ENCODE peak calls at places on chromosome 13, in six cellular contexts. One of them, this sample, is unnamed.

GRCh38 chr13:51764184-51765141 is 39.5 kb downstream of the DHRS12 start:
- DNase-seq in colonic mucosa: peak; percentile 50
- DNase-seq in PC-3: peak; percentile 51
- DNase-seq in mesendoderm: no peak
- DNase-seq in A549: peak; percentile 4
- DNase-seq in GM23338: no peak
- DNase-seq in this sample: no peak

GRCh38 chr13:75547917-75548316 is 1.7 kb upstream of the UCHL3 start:
- DNase-seq in mesendoderm: no peak
- DNase-seq in PC-3: no peak
- DNase-seq in GM23338: no peak
- DNase-seq in colonic mucosa: no peak
- DNase-seq in A549: no peak
- DNase-seq in this sample: no peak

GRCh38 chr13:106344318-106344717 is 191.1 kb downstream of the EFNB2 start:
- DNase-seq in colonic mucosa: no peak
- DNase-seq in mesendoderm: no peak
- DNase-seq in A549: no peak
- DNase-seq in GM23338: no peak
- DNase-seq in PC-3: no peak
- DNase-seq in this sample: no peak

GRCh38 chr13:104289400-104289799 is 1223.2 kb upstream of the SLC10A2 start:
- DNase-seq in GM23338: no peak
- DNase-seq in PC-3: peak; percentile 50
- DNase-seq in mesendoderm: no peak
- DNase-seq in A549: no peak
- DNase-seq in colonic mucosa: no peak
- DNase-seq in this sample: no peak

GRCh38 chr13:27027086-27027667 is 144.4 kb downstream of the USP12 start:
- DNase-seq in colonic mucosa: no peak
- DNase-seq in GM23338: no peak
- DNase-seq in A549: no peak
- DNase-seq in mesendoderm: no peak
- DNase-seq in PC-3: no peak
- DNase-seq in this sample: no peak

GRCh38 chr13:66009241-66009640 is 1220.9 kb downstream of the PCDH9 start:
- DNase-seq in mesendoderm: no peak
- DNase-seq in A549: no peak
- DNase-seq in colonic mucosa: no peak
- DNase-seq in PC-3: no peak
- DNase-seq in GM23338: no peak
- DNase-seq in this sample: no peak

GRCh38 chr13:80469841-80470378 is 129.0 kb upstream of the SPRY2 start:
- DNase-seq in colonic mucosa: peak; percentile 25
- DNase-seq in GM23338: no peak
- DNase-seq in mesendoderm: no peak
- DNase-seq in A549: peak; percentile 32
- DNase-seq in PC-3: peak; percentile 72
- DNase-seq in this sample: peak; percentile 59

GRCh38 chr13:33235078-33235477 is 50.5 kb downstream of the STARD13 start:
- DNase-seq in A549: no peak
- DNase-seq in colonic mucosa: no peak
- DNase-seq in PC-3: peak; percentile 27
- DNase-seq in mesendoderm: no peak
- DNase-seq in GM23338: no peak
- DNase-seq in this sample: no peak

GRCh38 chr13:94232956-94233355 is 246.5 kb downstream of the DCT start:
- DNase-seq in mesendoderm: no peak
- DNase-seq in GM23338: no peak
- DNase-seq in colonic mucosa: no peak
- DNase-seq in PC-3: no peak
- DNase-seq in A549: no peak
- DNase-seq in this sample: no peak

GRCh38 chr13:111429064-111429558 is 108.7 kb downstream of the TEX29 start:
- DNase-seq in A549: peak; percentile 48
- DNase-seq in colonic mucosa: peak; percentile 53
- DNase-seq in mesendoderm: peak; percentile 71
- DNase-seq in PC-3: peak; percentile 47
- DNase-seq in GM23338: peak; percentile 81
- DNase-seq in this sample: peak; percentile 52

GRCh38 chr13:110525328-110526319 is 35.9 kb downstream of the RAB20 start:
- DNase-seq in GM23338: no peak
- DNase-seq in PC-3: no peak
- DNase-seq in colonic mucosa: peak; percentile 62
- DNase-seq in A549: no peak
- DNase-seq in mesendoderm: no peak
- DNase-seq in this sample: no peak

GRCh38 chr13:110636701-110637201 is 21.4 kb downstream of the NAXD start:
- DNase-seq in PC-3: no peak
- DNase-seq in mesendoderm: no peak
- DNase-seq in GM23338: no peak
- DNase-seq in colonic mucosa: no peak
- DNase-seq in A549: no peak
- DNase-seq in this sample: no peak

GRCh38 chr13:79647518-79647917 is 166.6 kb downstream of the NDFIP2 start:
- DNase-seq in A549: no peak
- DNase-seq in PC-3: peak; percentile 7
- DNase-seq in mesendoderm: no peak
- DNase-seq in colonic mucosa: no peak
- DNase-seq in GM23338: no peak
- DNase-seq in this sample: no peak

GRCh38 chr13:100789968-100790367 is 115.4 kb upstream of the TMTC4 start:
- DNase-seq in PC-3: no peak
- DNase-seq in GM23338: no peak
- DNase-seq in colonic mucosa: no peak
- DNase-seq in mesendoderm: no peak
- DNase-seq in A549: no peak
- DNase-seq in this sample: no peak

GRCh38 chr13:110536006-110536693 is 25.4 kb downstream of the RAB20 start:
- DNase-seq in mesendoderm: no peak
- DNase-seq in A549: no peak
- DNase-seq in colonic mucosa: no peak
- DNase-seq in PC-3: no peak
- DNase-seq in GM23338: no peak
- DNase-seq in this sample: peak; percentile 61

GRCh38 chr13:93172109-93172508 is 54.5 kb upstream of the GPC6 start:
- DNase-seq in PC-3: no peak
- DNase-seq in GM23338: peak; percentile 49
- DNase-seq in colonic mucosa: no peak
- DNase-seq in mesendoderm: peak; percentile 17
- DNase-seq in A549: no peak
- DNase-seq in this sample: no peak

GRCh38 chr13:90447735-90448103 is 899.8 kb upstream of the MIR17HG start:
- DNase-seq in colonic mucosa: no peak
- DNase-seq in mesendoderm: peak; percentile 91
- DNase-seq in GM23338: peak; percentile 44
- DNase-seq in PC-3: peak; percentile 64
- DNase-seq in A549: no peak
- DNase-seq in this sample: no peak

GRCh38 chr13:55439450-55439849 is 1701.3 kb upstream of the PRR20A start:
- DNase-seq in mesendoderm: peak; percentile 63
- DNase-seq in PC-3: no peak
- DNase-seq in GM23338: peak; percentile 11
- DNase-seq in colonic mucosa: no peak
- DNase-seq in A549: no peak
- DNase-seq in this sample: no peak

GRCh38 chr13:35978607-35979316 is 152.4 kb downstream of the DCLK1 start:
- DNase-seq in GM23338: peak; percentile 80
- DNase-seq in A549: peak; percentile 12
- DNase-seq in PC-3: peak; percentile 72
- DNase-seq in colonic mucosa: peak; percentile 37
- DNase-seq in mesendoderm: peak; percentile 67
- DNase-seq in this sample: peak; percentile 46

GRCh38 chr13:95530178-95530577 is 22.3 kb upstream of the CLDN10 start:
- DNase-seq in colonic mucosa: no peak
- DNase-seq in A549: no peak
- DNase-seq in GM23338: no peak
- DNase-seq in mesendoderm: no peak
- DNase-seq in PC-3: peak; percentile 90
- DNase-seq in this sample: peak; percentile 72

GRCh38 chr13:79346300-79346914 is 59.6 kb downstream of the RBM26 start:
- DNase-seq in mesendoderm: no peak
- DNase-seq in A549: no peak
- DNase-seq in PC-3: no peak
- DNase-seq in GM23338: no peak
- DNase-seq in colonic mucosa: no peak
- DNase-seq in this sample: no peak

GRCh38 chr13:32205426-32206096 is 109.6 kb downstream of the ZAR1L start:
- DNase-seq in GM23338: no peak
- DNase-seq in colonic mucosa: no peak
- DNase-seq in A549: no peak
- DNase-seq in mesendoderm: peak; percentile 18
- DNase-seq in PC-3: no peak
- DNase-seq in this sample: no peak

GRCh38 chr13:33697936-33698335 is 120.0 kb upstream of the RFC3 start:
- DNase-seq in GM23338: no peak
- DNase-seq in A549: no peak
- DNase-seq in colonic mucosa: no peak
- DNase-seq in PC-3: peak; percentile 57
- DNase-seq in mesendoderm: no peak
- DNase-seq in this sample: no peak

GRCh38 chr13:44474122-44474910 is 100.7 kb downstream of the SERP2 start:
- DNase-seq in colonic mucosa: no peak
- DNase-seq in PC-3: peak; percentile 57
- DNase-seq in A549: peak; percentile 24
- DNase-seq in mesendoderm: peak; percentile 76
- DNase-seq in GM23338: peak; percentile 38
- DNase-seq in this sample: no peak

GRCh38 chr13:46586766-46587509 is 34.0 kb downstream of the LRCH1 start:
- DNase-seq in A549: no peak
- DNase-seq in PC-3: no peak
- DNase-seq in mesendoderm: no peak
- DNase-seq in GM23338: no peak
- DNase-seq in colonic mucosa: no peak
- DNase-seq in this sample: no peak

GRCh38 chr13:46593403-46593802 is 40.4 kb downstream of the LRCH1 start:
- DNase-seq in GM23338: no peak
- DNase-seq in colonic mucosa: no peak
- DNase-seq in mesendoderm: no peak
- DNase-seq in A549: no peak
- DNase-seq in PC-3: no peak
- DNase-seq in this sample: no peak

GRCh38 chr13:46592410-46592809 is 39.4 kb downstream of the LRCH1 start:
- DNase-seq in mesendoderm: no peak
- DNase-seq in A549: no peak
- DNase-seq in PC-3: peak; percentile 3
- DNase-seq in GM23338: no peak
- DNase-seq in colonic mucosa: no peak
- DNase-seq in this sample: no peak

GRCh38 chr13:46582190-46582589 is 29.2 kb downstream of the LRCH1 start:
- DNase-seq in colonic mucosa: no peak
- DNase-seq in mesendoderm: no peak
- DNase-seq in GM23338: no peak
- DNase-seq in A549: no peak
- DNase-seq in PC-3: no peak
- DNase-seq in this sample: no peak

GRCh38 chr13:46588019-46588418 is 35.0 kb downstream of the LRCH1 start:
- DNase-seq in colonic mucosa: no peak
- DNase-seq in A549: no peak
- DNase-seq in PC-3: peak; percentile 27
- DNase-seq in mesendoderm: no peak
- DNase-seq in GM23338: no peak
- DNase-seq in this sample: no peak
- H3K4me3 ChIP-seq in colonic mucosa: no peak overlapping the region
- H3K4me3 ChIP-seq in A549: no peak overlapping the region
- H3K4me3 ChIP-seq in PC-3: no peak overlapping the region
- H3K4me3 ChIP-seq in mesendoderm: no peak overlapping the region
- H3K4me3 ChIP-seq in GM23338: no peak overlapping the region
- H3K4me3 ChIP-seq in this sample: no peak overlapping the region

DNA sequence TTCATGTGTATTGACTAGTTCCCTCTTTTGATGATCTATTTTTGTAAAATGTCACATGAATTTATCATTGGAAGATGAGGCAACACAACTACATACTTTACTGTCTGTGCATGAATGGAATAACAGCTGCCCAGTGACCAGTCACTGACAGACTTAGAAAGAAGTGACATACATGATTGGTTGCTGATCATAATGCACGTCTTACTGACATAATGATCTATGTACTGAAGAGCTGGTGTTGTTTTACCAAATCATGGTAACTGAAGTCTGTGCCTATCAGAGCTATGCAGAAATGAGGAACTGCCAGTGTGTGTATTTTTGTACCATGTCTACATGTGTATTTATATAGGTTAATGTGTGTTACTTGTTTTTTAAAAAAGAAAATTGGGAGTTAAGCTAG is 26.5 kb downstream of the GPR18 start:
- DNase-seq in PC-3: no peak
- DNase-seq in mesendoderm: no peak
- DNase-seq in colonic mucosa: no peak
- DNase-seq in GM23338: no peak
- DNase-seq in A549: no peak
- DNase-seq in this sample: no peak
- H3K4me1 ChIP-seq in PC-3: peaks cover 28% of the 10 kb centered on the region
- H3K4me1 ChIP-seq in mesendoderm: peaks cover 7% of the 10 kb centered on the region
- H3K4me1 ChIP-seq in colonic mucosa: no peaks in the 10 kb centered on the region
- H3K4me1 ChIP-seq in GM23338: no peaks in the 10 kb centered on the region
- H3K4me1 ChIP-seq in A549: peaks cover 6% of the 10 kb centered on the region
- H3K4me1 ChIP-seq in this sample: peaks cover 14% of the 10 kb centered on the region

GRCh38 chr13:77492982-77493381 is 42.5 kb upstream of the SCEL start:
- DNase-seq in PC-3: peak; percentile 69
- DNase-seq in mesendoderm: peak; percentile 37
- DNase-seq in colonic mucosa: no peak
- DNase-seq in GM23338: no peak
- DNase-seq in A549: no peak
- DNase-seq in this sample: no peak
- H3K4me3 ChIP-seq in PC-3: no peak overlapping the region
- H3K4me3 ChIP-seq in mesendoderm: no peak overlapping the region
- H3K4me3 ChIP-seq in colonic mucosa: no peak overlapping the region
- H3K4me3 ChIP-seq in GM23338: no peak overlapping the region
- H3K4me3 ChIP-seq in A549: no peak overlapping the region
- H3K4me3 ChIP-seq in this sample: no peak overlapping the region

DNA sequence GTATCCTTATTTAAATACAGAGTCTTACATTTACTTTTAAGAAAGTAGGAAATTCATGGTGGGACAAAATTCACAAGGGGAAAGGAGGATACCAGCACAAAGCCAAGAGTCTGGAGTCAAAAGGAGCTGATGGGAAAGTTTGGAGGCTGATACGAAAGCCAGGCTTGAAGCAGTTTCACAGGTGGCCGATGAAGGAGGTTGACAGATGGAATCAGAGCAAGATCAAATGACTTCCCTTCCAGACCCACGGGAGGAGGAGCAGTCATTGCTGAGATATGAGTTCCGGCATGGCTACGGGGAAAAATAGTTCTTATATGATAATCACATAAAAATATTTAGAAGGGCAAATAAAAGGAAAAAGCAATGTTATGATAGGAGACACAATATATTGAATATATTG is 65.0 kb downstream of the DGKH start:
- DNase-seq in mesendoderm: no peak
- DNase-seq in colonic mucosa: no peak
- DNase-seq in PC-3: no peak
- DNase-seq in GM23338: no peak
- DNase-seq in A549: no peak
- DNase-seq in this sample: no peak
- H3K4me1 ChIP-seq in mesendoderm: no peaks in the 10 kb centered on the region
- H3K4me1 ChIP-seq in colonic mucosa: no peaks in the 10 kb centered on the region
- H3K4me1 ChIP-seq in PC-3: peaks cover 27% of the 10 kb centered on the region
- H3K4me1 ChIP-seq in GM23338: no peaks in the 10 kb centered on the region
- H3K4me1 ChIP-seq in A549: peaks cover 8% of the 10 kb centered on the region
- H3K4me1 ChIP-seq in this sample: peaks cover 1% of the 10 kb centered on the region

This sample was measured in lung.